ENCODE peak calls at places on chromosomes 2 and 18, in four cellular contexts. T, J, X and R are unnamed samples.

GRCh38 chr2:109348645-109349554 is 219.9 kb downstream of the SH3RF3 start:
- DNase-seq in T (peak), J (no peak), X (peak), R (no peak)

GRCh38 chr2:118250463-118250862 is 162.2 kb downstream of the INSIG2 start:
- DNase-seq in T (no peak), J (no peak), X (no peak), R (peak)

GRCh38 chr18:43875496-43875895 is 598.2 kb upstream of the SYT4 start:
- DNase-seq in T (no peak), J (peak), X (no peak), R (no peak)

GRCh38 chr2:191265311-191266170 is 20.3 kb downstream of the MYO1B start:
- DNase-seq in T (no peak), J (peak), X (no peak), R (no peak)

GRCh38 chr18:77102246-77103040 is 30.1 kb downstream of the MBP start:
- DNase-seq in T (peak), J (peak), X (peak), R (no peak)

GRCh38 chr2:209727077-209727476 is 44.6 kb upstream of the UNC80 start:
- DNase-seq in T (no peak), J (no peak), X (no peak), R (no peak)

GRCh38 chr2:96205888-96206287 is 2.7 kb downstream of the STARD7 start:
- DNase-seq in T (no peak), J (peak), X (no peak), R (no peak)

GRCh38 chr2:205766765-205767359 is 84.6 kb downstream of the NRP2 start:
- DNase-seq in T (peak), J (peak), X (peak), R (peak)

GRCh38 chr2:233760043-233760442 is at the start of gene UGT1A1:
- DNase-seq in T (no peak), J (no peak), X (no peak), R (peak)

GRCh38 chr2:237517163-237517562 is 30.1 kb downstream of the MLPH start:
- DNase-seq in T (no peak), J (no peak), X (no peak), R (no peak)

GRCh38 chr2:153287109-153287801 is 191.3 kb downstream of the RPRM start:
- DNase-seq in T (no peak), J (no peak), X (peak), R (no peak)

GRCh38 chr2:235010117-235010729 is 58.4 kb downstream of the SH3BP4 start:
- DNase-seq in T (no peak), J (no peak), X (no peak), R (no peak)

GRCh38 chr18:42892181-42892580 is 223.3 kb downstream of the RIT2 start:
- DNase-seq in T (no peak), J (no peak), X (no peak), R (no peak)

GRCh38 chr2:46552086-46552485 is 72.7 kb downstream of the TMEM247 start:
- DNase-seq in T (no peak), J (no peak), X (no peak), R (no peak)

GRCh38 chr18:55054591-55054990 is 95.3 kb upstream of the CCDC68 start:
- DNase-seq in T (no peak), J (no peak), X (no peak), R (no peak)

GRCh38 chr2:65999790-66000189 is 435.1 kb upstream of the MEIS1 start:
- DNase-seq in T (no peak), J (no peak), X (no peak), R (no peak)
- TF ChIP-seq CTCF in T (no peak), J (no peak), X (no peak), R (no peak)

DNA sequence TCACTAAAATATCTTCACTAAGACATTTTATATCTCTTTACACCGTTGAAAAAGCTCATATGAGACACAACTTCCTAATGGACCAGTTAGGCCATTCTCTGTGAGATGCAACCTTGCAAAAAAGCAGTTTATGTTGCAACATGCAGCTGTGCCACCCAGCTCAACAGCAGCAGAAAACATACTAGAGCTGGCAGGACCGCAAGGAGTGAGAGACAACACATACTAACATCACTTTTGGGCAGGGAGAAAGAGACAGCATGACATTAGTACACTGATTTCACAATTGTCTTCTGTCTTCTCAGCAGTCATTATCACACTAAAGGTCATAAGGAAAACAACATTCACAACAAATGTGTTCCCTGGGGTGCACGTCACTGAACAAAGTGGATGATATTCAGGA is 122.9 kb downstream of the EPB41L3 start:
- DNase-seq in T (no peak), J (no peak), X (no peak), R (no peak)
- TF ChIP-seq CTCF in T (no peak), J (no peak), X (no peak), R (no peak)

DNA sequence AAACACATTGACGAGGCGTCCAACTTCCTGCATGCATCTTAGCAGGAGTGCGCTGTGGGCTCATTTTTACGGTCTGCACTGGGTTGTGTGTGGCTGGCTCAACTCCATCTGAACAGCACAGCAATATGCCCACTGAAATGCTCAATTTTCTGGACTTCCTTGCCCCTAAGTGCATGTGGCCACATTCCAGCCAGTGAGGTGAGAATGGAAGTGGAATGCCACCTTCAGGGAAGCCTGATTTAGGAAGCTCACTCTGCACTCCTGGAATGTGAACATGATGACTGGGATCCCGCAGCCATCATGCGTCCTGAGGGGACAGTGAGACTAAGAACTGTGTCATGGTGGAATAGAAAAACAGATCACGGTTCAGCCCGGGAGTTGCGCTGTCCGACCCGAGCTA is 76.2 kb downstream of the PSMG2 start:
- DNase-seq in T (no peak), J (no peak), X (no peak), R (no peak)
- TF ChIP-seq CTCF in T (no peak), J (no peak), X (no peak), R (no peak)

DNA sequence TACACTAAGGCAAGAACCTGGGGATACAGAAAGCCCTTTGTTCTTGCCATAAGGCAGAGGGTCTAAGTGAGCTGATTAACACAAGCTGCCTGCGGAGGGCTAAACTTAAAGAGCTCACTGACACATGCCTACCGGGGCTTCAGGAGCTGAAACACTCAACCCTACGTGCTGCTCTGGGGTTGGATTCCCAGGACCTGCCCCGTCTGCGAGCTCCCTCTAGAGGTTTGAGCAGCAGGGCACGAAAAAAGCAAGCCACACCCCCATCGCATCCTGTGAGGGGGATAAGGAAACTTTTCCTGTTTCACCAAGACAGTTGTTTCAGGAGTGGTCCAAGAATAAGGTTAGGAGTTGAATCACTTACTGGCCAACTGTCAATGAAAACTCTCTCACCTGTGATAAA is 562.1 kb downstream of the TMX3 start:
- DNase-seq in T (peak), J (no peak), X (no peak), R (peak)
- TF ChIP-seq CTCF in T (peak), J (no peak), X (no peak), R (no peak)